ENCODE peak calls at places on chromosomes 5 and 9, in six cellular contexts. J is Peyer's patch, G is stomach, F is astrocyte, Z is fibroblast of lung, N is adrenal gland. C is an unnamed sample.

GRCh38 chr9:137761032-137761431 is 116.5 kb upstream of the CACNA1B start:
- DNase-seq in J (no peak), G (no peak), F (no peak), Z (no peak), N (no peak), C (no peak)

GRCh38 chr9:131475956-131476776 is 26.6 kb upstream of the POMT1 start:
- DNase-seq in J (no peak), G (no peak), F (no peak), Z (no peak), N (no peak), C (peak; percentile 32)

GRCh38 chr5:140261403-140262171 is 41.3 kb downstream of the PFDN1 start:
- DNase-seq in J (peak; percentile 30), G (peak; percentile 88), F (peak; percentile 85), Z (peak; percentile 88), N (peak; percentile 95), C (peak; percentile 84)

GRCh38 chr5:170301149-170301548 is 3.6 kb upstream of the LCP2 start:
- DNase-seq in J (no peak), G (no peak), F (no peak), Z (no peak), N (no peak), C (no peak)

GRCh38 chr5:44952376-44952775 is 143.6 kb downstream of the MRPS30 start:
- DNase-seq in J (no peak), G (no peak), F (peak; percentile 11), Z (peak; percentile 20), N (no peak), C (no peak)

GRCh38 chr9:93600504-93600903 is 24.1 kb downstream of the PHF2 start:
- DNase-seq in J (no peak), G (no peak), F (no peak), Z (no peak), N (peak; percentile 43), C (no peak)

GRCh38 chr9:18296702-18297531 is 177.0 kb upstream of the ADAMTSL1 start:
- DNase-seq in J (no peak), G (no peak), F (peak; percentile 26), Z (peak; percentile 27), N (no peak), C (no peak)

GRCh38 chr9:123291736-123292135 is 23.4 kb upstream of the STRBP start:
- DNase-seq in J (no peak), G (no peak), F (no peak), Z (no peak), N (no peak), C (no peak)

GRCh38 chr9:117013596-117013995 is 326.5 kb downstream of the TRIM32 start:
- DNase-seq in J (no peak), G (no peak), F (no peak), Z (no peak), N (no peak), C (no peak)

GRCh38 chr9:26657958-26658357 is 234.6 kb downstream of the CAAP1 start:
- DNase-seq in J (no peak), G (no peak), F (no peak), Z (no peak), N (no peak), C (no peak)

GRCh38 chr9:103304797-103305196 is 309.7 kb downstream of the CYLC2 start:
- DNase-seq in J (no peak), G (no peak), F (no peak), Z (no peak), N (no peak), C (no peak)

GRCh38 chr5:95861221-95861857 is 38.8 kb upstream of the GLRX start:
- DNase-seq in J (no peak), G (peak; percentile 65), F (peak; percentile 97), Z (peak; percentile 97), N (peak; percentile 88), C (peak; percentile 79)

GRCh38 chr5:175693746-175694145 is 35.9 kb downstream of the HRH2 start:
- DNase-seq in J (no peak), G (no peak), F (no peak), Z (no peak), N (no peak), C (no peak)

GRCh38 chr9:21873540-21874221 is 71.2 kb downstream of the MTAP start:
- DNase-seq in J (no peak), G (no peak), F (peak; percentile 86), Z (peak; percentile 88), N (no peak), C (no peak)

GRCh38 chr9:109477269-109478203 is 20.6 kb downstream of the PTPN3 start:
- DNase-seq in J (no peak), G (peak; percentile 95), F (no peak), Z (no peak), N (peak; percentile 56), C (no peak)

DNA sequence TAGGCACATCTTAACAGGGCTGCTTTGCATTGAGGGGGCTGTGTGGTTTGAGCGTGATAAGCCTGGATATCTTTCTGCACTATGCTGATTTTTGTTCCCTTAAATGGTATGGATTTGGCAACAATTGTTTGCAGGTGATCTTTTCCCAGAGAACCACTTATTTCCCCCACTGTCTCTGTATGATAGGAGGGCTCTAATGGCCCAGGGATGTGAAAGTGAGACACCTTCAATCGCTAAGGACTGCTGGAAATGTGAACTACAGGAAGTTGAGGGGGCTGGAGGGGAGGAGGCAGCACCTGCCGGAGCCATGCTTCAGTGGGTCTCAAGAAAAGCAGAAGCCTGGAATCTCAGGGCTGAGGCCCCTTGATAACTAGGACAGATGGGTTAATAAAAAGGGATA is 29.4 kb downstream of the SYK start:
- DNase-seq in J (peak; percentile 77), G (no peak), F (no peak), Z (no peak), N (no peak), C (no peak)
- H3K27ac ChIP-seq in J (no peak overlapping the region), G (no peak overlapping the region), F (no peak overlapping the region), Z (no peak overlapping the region), N (no peak overlapping the region), C (no peak overlapping the region)

DNA sequence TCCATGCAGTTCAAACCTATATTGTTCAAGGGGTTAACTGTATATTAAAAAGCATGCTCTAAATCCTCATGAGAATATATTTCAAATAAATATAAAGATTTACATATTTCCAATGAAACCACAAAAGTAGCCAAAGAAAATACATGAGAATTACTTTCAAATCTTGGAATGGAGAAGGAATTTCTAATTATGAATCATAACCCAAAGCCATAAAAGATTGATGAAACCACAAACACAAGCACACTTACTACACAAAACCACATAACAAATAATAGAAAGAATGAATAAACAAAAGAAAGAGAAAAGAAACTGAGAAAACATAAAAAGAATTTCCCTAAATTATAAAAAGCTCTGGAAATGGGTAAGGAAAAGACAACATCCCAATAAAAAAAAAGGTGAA is 16.0 kb downstream of the ERP44 start:
- DNase-seq in J (no peak), G (no peak), F (peak; percentile 53), Z (peak; percentile 68), N (no peak), C (no peak)
- H3K4me1 ChIP-seq in J (no peaks in the 10 kb centered on the region), G (peaks cover 64% of the 10 kb centered on the region), F (peaks cover 22% of the 10 kb centered on the region), Z (peaks cover 6% of the 10 kb centered on the region), N (no peaks in the 10 kb centered on the region), C (peaks cover 29% of the 10 kb centered on the region)

GRCh38 chr5:67013719-67014118 is 182.9 kb downstream of the CD180 start:
- DNase-seq in J (no peak), G (no peak), F (peak; percentile 46), Z (peak; percentile 60), N (no peak), C (no peak)

GRCh38 chr5:67010684-67011409 is 185.8 kb downstream of the CD180 start:
- DNase-seq in J (no peak), G (no peak), F (peak; percentile 96), Z (peak; percentile 98), N (no peak), C (no peak)

GRCh38 chr5:67012241-67012640 is 184.4 kb downstream of the CD180 start:
- DNase-seq in J (no peak), G (no peak), F (peak; percentile 71), Z (peak; percentile 78), N (no peak), C (no peak)

GRCh38 chr5:67009028-67009427 is 187.6 kb downstream of the CD180 start:
- DNase-seq in J (no peak), G (no peak), F (no peak), Z (no peak), N (no peak), C (no peak)

DNA sequence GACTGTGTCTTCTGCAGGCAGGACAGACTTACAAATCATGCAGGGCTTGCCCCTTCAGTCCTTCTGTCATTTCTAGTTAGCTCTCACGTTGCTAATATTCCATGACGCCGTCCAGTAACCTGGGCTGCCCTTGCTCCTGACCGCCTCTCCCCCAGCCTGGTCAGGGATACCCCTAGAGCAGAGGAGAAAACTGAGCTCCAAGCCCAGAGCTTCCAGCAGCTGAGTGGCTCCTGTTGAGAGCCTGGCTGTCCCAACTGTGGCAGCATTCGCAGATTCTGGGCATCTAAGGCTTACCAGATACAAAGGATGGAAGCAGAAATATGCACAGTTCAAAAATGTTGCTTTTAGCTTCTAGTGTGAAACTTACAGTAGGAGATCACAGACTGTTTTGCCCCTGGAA is 185.2 kb downstream of the CD180 start:
- DNase-seq in J (no peak), G (no peak), F (no peak), Z (no peak), N (no peak), C (no peak)
- H3K4me3 ChIP-seq in J (no peak overlapping the region), G (no peak overlapping the region), F (peak overlapping the region; percentile 40), Z (no peak overlapping the region), N (no peak overlapping the region), C (no peak overlapping the region)

GRCh38 chr9:105063665-105064247 is 135.8 kb upstream of the ABCA1 start:
- DNase-seq in J (no peak), G (no peak), F (peak; percentile 97), Z (peak; percentile 97), N (peak; percentile 69), C (peak; percentile 10)

GRCh38 chr9:105062222-105062850 is 134.4 kb upstream of the ABCA1 start:
- DNase-seq in J (no peak), G (no peak), F (no peak), Z (no peak), N (no peak), C (no peak)

GRCh38 chr9:105065119-105066088 is 137.4 kb upstream of the ABCA1 start:
- DNase-seq in J (no peak), G (peak; percentile 31), F (no peak), Z (no peak), N (no peak), C (no peak)

GRCh38 chr9:105066265-105066865 is 138.4 kb upstream of the ABCA1 start:
- DNase-seq in J (no peak), G (no peak), F (no peak), Z (no peak), N (no peak), C (no peak)

GRCh38 chr9:105064248-105065118 is 136.5 kb upstream of the ABCA1 start:
- DNase-seq in J (peak; percentile 48), G (peak; percentile 91), F (peak; percentile 97), Z (peak; percentile 98), N (peak; percentile 97), C (peak; percentile 93)
- H3K27ac ChIP-seq in J (peak overlapping the region; percentile 81), G (peak overlapping the region; percentile 85), F (peak overlapping the region; percentile 99), Z (peak overlapping the region; percentile 93), N (peak overlapping the region; percentile 94), C (peak overlapping the region; percentile 72)

GRCh38 chr9:20662156-20662555 is 21.9 kb upstream of the FOCAD start:
- DNase-seq in J (no peak), G (no peak), F (no peak), Z (no peak), N (no peak), C (no peak)
- H3K4me1 ChIP-seq in J (no peaks in the 10 kb centered on the region), G (peaks cover 6% of the 10 kb centered on the region), F (no peaks in the 10 kb centered on the region), Z (no peaks in the 10 kb centered on the region), N (no peaks in the 10 kb centered on the region), C (no peaks in the 10 kb centered on the region)